ENCODE peak calls at places on chromosome 12, in four cellular contexts. A, G, R and T are unnamed samples.
A peak's percentile ranks its signal among the peaks of the same experiment; 100 is the strongest.

GRCh38 chr12:80282761-80283160 is 161.3 kb upstream of the PTPRQ start:
- DNase-seq in A (no peak), G (no peak), R (no peak), T (no peak)

GRCh38 chr12:10607885-10608458 is 5.4 kb downstream of the MAGOHB start:
- DNase-seq in A (no peak), G (no peak), R (peak; percentile 47), T (no peak)

GRCh38 chr12:5808956-5809355 is 136.1 kb downstream of the ANO2 start:
- DNase-seq in A (no peak), G (no peak), R (no peak), T (no peak)

GRCh38 chr12:132490481-132491348 is 764 bp downstream of the FBRSL1 start:
- DNase-seq in A (no peak), G (no peak), R (no peak), T (peak; percentile 59)

GRCh38 chr12:2453807-2454177 is 341.0 kb upstream of the FKBP4 start:
- DNase-seq in A (no peak), G (no peak), R (no peak), T (no peak)

GRCh38 chr12:132278421-132279183 is 50.8 kb downstream of the GALNT9 start:
- DNase-seq in A (no peak), G (no peak), R (no peak), T (no peak)

GRCh38 chr12:91138337-91138905 is 27.1 kb upstream of the LUM start:
- DNase-seq in A (no peak), G (no peak), R (no peak), T (peak; percentile 22)

GRCh38 chr12:49557917-49558215 is 10.1 kb downstream of the MCRS1 start:
- DNase-seq in A (no peak), G (no peak), R (peak; percentile 58), T (peak; percentile 19)

GRCh38 chr12:4482936-4483335 is 37.3 kb upstream of the FGF6 start:
- DNase-seq in A (no peak), G (no peak), R (no peak), T (peak; percentile 17)

GRCh38 chr12:121371404-121371803 is 19.2 kb upstream of the ANAPC5 start:
- DNase-seq in A (no peak), G (no peak), R (no peak), T (no peak)

GRCh38 chr12:113577464-113578121 is 105.9 kb upstream of the LHX5 start:
- DNase-seq in A (no peak), G (no peak), R (no peak), T (no peak)

GRCh38 chr12:32501835-32502333 is 102.5 kb downstream of the FGD4 start:
- DNase-seq in A (no peak), G (no peak), R (no peak), T (peak; percentile 100)

GRCh38 chr12:48925218-48925871 is at the start of gene FKBP11:
- DNase-seq in A (peak; percentile 63), G (peak; percentile 58), R (peak; percentile 51), T (peak; percentile 30)

GRCh38 chr12:129193263-129193871 is 340.1 kb downstream of the GLT1D1 start:
- DNase-seq in A (no peak), G (peak; percentile 9), R (peak; percentile 29), T (no peak)

GRCh38 chr12:75747572-75747995 is 236.2 kb upstream of the KRR1 start:
- DNase-seq in A (no peak), G (no peak), R (no peak), T (peak; percentile 77)

GRCh38 chr12:68364893-68365725 is 32.9 kb upstream of the MDM1 start:
- DNase-seq in A (peak; percentile 76), G (peak; percentile 66), R (peak; percentile 96), T (peak; percentile 80)

GRCh38 chr12:54135621-54136027 is 53.2 kb downstream of the SMUG1 start:
- DNase-seq in A (no peak), G (no peak), R (no peak), T (peak; percentile 89)

GRCh38 chr12:727321-727720 is 25.1 kb upstream of the WNK1 start:
- DNase-seq in A (no peak), G (no peak), R (no peak), T (no peak)

GRCh38 chr12:30725739-30726138 is 29.0 kb downstream of the CAPRIN2 start:
- DNase-seq in A (no peak), G (no peak), R (peak; percentile 47), T (no peak)

GRCh38 chr12:100668939-100669536 is 95.6 kb downstream of the GAS2L3 start:
- DNase-seq in A (peak; percentile 5), G (peak; percentile 54), R (peak; percentile 74), T (peak; percentile 90)

GRCh38 chr12:118874698-118875548 is 106.4 kb upstream of the SRRM4 start:
- DNase-seq in A (no peak), G (no peak), R (no peak), T (no peak)

GRCh38 chr12:41604830-41605229 is 416.7 kb downstream of the PDZRN4 start:
- DNase-seq in A (no peak), G (no peak), R (no peak), T (no peak)

GRCh38 chr12:24697295-24697694 is 251.6 kb downstream of the BCAT1 start:
- DNase-seq in A (no peak), G (no peak), R (no peak), T (no peak)

GRCh38 chr12:87439990-87440827 is 589.0 kb downstream of the C12orf50 start:
- DNase-seq in A (no peak), G (no peak), R (peak; percentile 94), T (no peak)

GRCh38 chr12:17928708-17929366 is 161.2 kb downstream of the RERGL start:
- DNase-seq in A (no peak), G (no peak), R (peak; percentile 84), T (peak; percentile 36)

GRCh38 chr12:112575559-112576067 is 156.9 kb downstream of the PTPN11 start:
- DNase-seq in A (no peak), G (no peak), R (no peak), T (no peak)

GRCh38 chr12:127650626-127651025 is 616.3 kb upstream of the TMEM132C start:
- DNase-seq in A (no peak), G (no peak), R (no peak), T (no peak)

GRCh38 chr12:25500651-25501050 is 52.4 kb downstream of the LMNTD1 start:
- DNase-seq in A (no peak), G (no peak), R (no peak), T (no peak)

GRCh38 chr12:124577986-124578385 is 10.6 kb upstream of the NCOR2 start:
- DNase-seq in A (no peak), G (no peak), R (no peak), T (peak; percentile 67)

GRCh38 chr12:75058228-75058627 is 151.4 kb downstream of the KCNC2 start:
- DNase-seq in A (no peak), G (no peak), R (no peak), T (no peak)

GRCh38 chr12:62767506-62767905 is 167.4 kb downstream of the PPM1H start:
- DNase-seq in A (no peak), G (no peak), R (peak; percentile 42), T (no peak)

GRCh38 chr12:66668311-66668710 is 10.6 kb downstream of the GRIP1 start:
- DNase-seq in A (no peak), G (no peak), R (no peak), T (peak; percentile 88)

GRCh38 chr12:100154472-100155247 is 12.0 kb upstream of the BLTP3B start:
- DNase-seq in A (peak; percentile 48), G (peak; percentile 75), R (peak; percentile 84), T (peak; percentile 83)